ENCODE peak calls at places on chromosome 5, in eight cellular contexts. One of them, this sample, is unnamed.

GRCh38 chr5:154110054-154110453 is 71.3 kb downstream of the MFAP3 start:
- DNase-seq in IMR-90: no peak
- DNase-seq in lung: no peak
- DNase-seq in spleen: no peak
- DNase-seq in SK-N-MC: no peak
- DNase-seq in Karpas-422: peak
- DNase-seq in esophagus squamous epithelium: no peak
- DNase-seq in colonic mucosa: no peak
- DNase-seq in this sample: no peak

GRCh38 chr5:52605317-52605991 is 182.3 kb upstream of the ITGA1 start:
- DNase-seq in esophagus squamous epithelium: no peak
- DNase-seq in spleen: no peak
- DNase-seq in SK-N-MC: no peak
- DNase-seq in Karpas-422: no peak
- DNase-seq in IMR-90: no peak
- DNase-seq in colonic mucosa: no peak
- DNase-seq in lung: no peak
- DNase-seq in this sample: no peak

GRCh38 chr5:176533894-176534611 is 3.1 kb downstream of the RNF44 start:
- DNase-seq in IMR-90: peak
- DNase-seq in SK-N-MC: no peak
- DNase-seq in Karpas-422: peak
- DNase-seq in lung: no peak
- DNase-seq in esophagus squamous epithelium: no peak
- DNase-seq in spleen: peak
- DNase-seq in colonic mucosa: peak
- DNase-seq in this sample: peak

GRCh38 chr5:54608423-54609085 is 91.0 kb downstream of the SNX18 start:
- DNase-seq in IMR-90: peak
- DNase-seq in spleen: no peak
- DNase-seq in SK-N-MC: no peak
- DNase-seq in esophagus squamous epithelium: no peak
- DNase-seq in Karpas-422: no peak
- DNase-seq in lung: no peak
- DNase-seq in colonic mucosa: no peak
- DNase-seq in this sample: no peak

GRCh38 chr5:39117401-39117800 is 43.2 kb upstream of the RICTOR start:
- DNase-seq in SK-N-MC: no peak
- DNase-seq in spleen: no peak
- DNase-seq in lung: no peak
- DNase-seq in Karpas-422: no peak
- DNase-seq in colonic mucosa: no peak
- DNase-seq in IMR-90: peak
- DNase-seq in esophagus squamous epithelium: no peak
- DNase-seq in this sample: no peak

GRCh38 chr5:22754155-22754554 is 99.0 kb downstream of the CDH12 start:
- DNase-seq in colonic mucosa: no peak
- DNase-seq in lung: no peak
- DNase-seq in spleen: no peak
- DNase-seq in Karpas-422: no peak
- DNase-seq in IMR-90: no peak
- DNase-seq in esophagus squamous epithelium: no peak
- DNase-seq in SK-N-MC: no peak
- DNase-seq in this sample: no peak

GRCh38 chr5:157322581-157322980 is 56.7 kb downstream of the CYFIP2 start:
- DNase-seq in lung: no peak
- DNase-seq in IMR-90: no peak
- DNase-seq in Karpas-422: no peak
- DNase-seq in SK-N-MC: no peak
- DNase-seq in colonic mucosa: no peak
- DNase-seq in esophagus squamous epithelium: no peak
- DNase-seq in spleen: no peak
- DNase-seq in this sample: no peak

GRCh38 chr5:59097116-59097515 is 514.2 kb downstream of the RAB3C start:
- DNase-seq in spleen: no peak
- DNase-seq in Karpas-422: no peak
- DNase-seq in lung: no peak
- DNase-seq in esophagus squamous epithelium: no peak
- DNase-seq in SK-N-MC: no peak
- DNase-seq in IMR-90: peak
- DNase-seq in colonic mucosa: no peak
- DNase-seq in this sample: no peak

GRCh38 chr5:128237504-128237903 is 153.9 kb downstream of the SLC12A2 start:
- DNase-seq in esophagus squamous epithelium: no peak
- DNase-seq in Karpas-422: no peak
- DNase-seq in SK-N-MC: peak
- DNase-seq in spleen: no peak
- DNase-seq in colonic mucosa: no peak
- DNase-seq in IMR-90: peak
- DNase-seq in lung: no peak
- DNase-seq in this sample: no peak

GRCh38 chr5:57491369-57491965 is 8.9 kb upstream of the ACTBL2 start:
- DNase-seq in spleen: no peak
- DNase-seq in colonic mucosa: no peak
- DNase-seq in esophagus squamous epithelium: no peak
- DNase-seq in SK-N-MC: no peak
- DNase-seq in IMR-90: no peak
- DNase-seq in Karpas-422: no peak
- DNase-seq in lung: no peak
- DNase-seq in this sample: no peak

GRCh38 chr5:127671218-127671617 is 22.3 kb downstream of the CTXN3 start:
- DNase-seq in IMR-90: no peak
- DNase-seq in esophagus squamous epithelium: no peak
- DNase-seq in SK-N-MC: no peak
- DNase-seq in lung: no peak
- DNase-seq in colonic mucosa: no peak
- DNase-seq in spleen: no peak
- DNase-seq in Karpas-422: no peak
- DNase-seq in this sample: no peak

GRCh38 chr5:65029178-65029577 is 260.4 kb downstream of the CWC27 start:
- DNase-seq in spleen: no peak
- DNase-seq in IMR-90: peak
- DNase-seq in Karpas-422: no peak
- DNase-seq in esophagus squamous epithelium: no peak
- DNase-seq in colonic mucosa: no peak
- DNase-seq in SK-N-MC: no peak
- DNase-seq in lung: no peak
- DNase-seq in this sample: no peak

GRCh38 chr5:180849827-180850226 is 11.2 kb downstream of the ZFP62 start:
- DNase-seq in IMR-90: no peak
- DNase-seq in colonic mucosa: no peak
- DNase-seq in esophagus squamous epithelium: no peak
- DNase-seq in Karpas-422: no peak
- DNase-seq in spleen: no peak
- DNase-seq in SK-N-MC: no peak
- DNase-seq in lung: no peak
- DNase-seq in this sample: no peak

GRCh38 chr5:180853121-180853520 is 8.0 kb downstream of the ZFP62 start:
- DNase-seq in esophagus squamous epithelium: no peak
- DNase-seq in Karpas-422: no peak
- DNase-seq in spleen: no peak
- DNase-seq in colonic mucosa: no peak
- DNase-seq in SK-N-MC: no peak
- DNase-seq in IMR-90: no peak
- DNase-seq in lung: no peak
- DNase-seq in this sample: no peak

GRCh38 chr5:180852510-180852909 is 8.6 kb downstream of the ZFP62 start:
- DNase-seq in Karpas-422: no peak
- DNase-seq in lung: no peak
- DNase-seq in colonic mucosa: no peak
- DNase-seq in SK-N-MC: no peak
- DNase-seq in esophagus squamous epithelium: no peak
- DNase-seq in IMR-90: peak
- DNase-seq in spleen: no peak
- DNase-seq in this sample: no peak

GRCh38 chr5:180850434-180851078 is 10.5 kb downstream of the ZFP62 start:
- DNase-seq in colonic mucosa: no peak
- DNase-seq in Karpas-422: no peak
- DNase-seq in SK-N-MC: no peak
- DNase-seq in esophagus squamous epithelium: no peak
- DNase-seq in IMR-90: no peak
- DNase-seq in lung: no peak
- DNase-seq in spleen: no peak
- DNase-seq in this sample: no peak

GRCh38 chr5:180853522-180853921 is 7.6 kb downstream of the ZFP62 start:
- DNase-seq in lung: no peak
- DNase-seq in SK-N-MC: no peak
- DNase-seq in IMR-90: no peak
- DNase-seq in spleen: no peak
- DNase-seq in esophagus squamous epithelium: no peak
- DNase-seq in Karpas-422: no peak
- DNase-seq in colonic mucosa: no peak
- DNase-seq in this sample: no peak
- H3K4me3 ChIP-seq in lung: no peak
- H3K4me3 ChIP-seq in SK-N-MC: no peak
- H3K4me3 ChIP-seq in IMR-90: no peak
- H3K4me3 ChIP-seq in spleen: no peak
- H3K4me3 ChIP-seq in esophagus squamous epithelium: no peak
- H3K4me3 ChIP-seq in Karpas-422: no peak
- H3K4me3 ChIP-seq in colonic mucosa: no peak
- H3K4me3 ChIP-seq in this sample: no peak

GRCh38 chr5:88785396-88786216 is 97.4 kb downstream of the MEF2C start:
- DNase-seq in spleen: no peak
- DNase-seq in Karpas-422: no peak
- DNase-seq in lung: peak
- DNase-seq in SK-N-MC: peak
- DNase-seq in colonic mucosa: peak
- DNase-seq in esophagus squamous epithelium: no peak
- DNase-seq in IMR-90: peak
- DNase-seq in this sample: peak
- H3K4me3 ChIP-seq in spleen: no peak
- H3K4me3 ChIP-seq in Karpas-422: no peak
- H3K4me3 ChIP-seq in lung: no peak
- H3K4me3 ChIP-seq in SK-N-MC: peak
- H3K4me3 ChIP-seq in colonic mucosa: no peak
- H3K4me3 ChIP-seq in esophagus squamous epithelium: no peak
- H3K4me3 ChIP-seq in IMR-90: peak
- H3K4me3 ChIP-seq in this sample: peak

GRCh38 chr5:107275333-107275732 is 395.4 kb downstream of the EFNA5 start:
- DNase-seq in IMR-90: no peak
- DNase-seq in Karpas-422: no peak
- DNase-seq in lung: no peak
- DNase-seq in colonic mucosa: no peak
- DNase-seq in SK-N-MC: no peak
- DNase-seq in esophagus squamous epithelium: no peak
- DNase-seq in spleen: no peak
- DNase-seq in this sample: no peak

GRCh38 chr5:107274576-107274975 is 396.2 kb downstream of the EFNA5 start:
- DNase-seq in Karpas-422: no peak
- DNase-seq in spleen: no peak
- DNase-seq in esophagus squamous epithelium: no peak
- DNase-seq in SK-N-MC: no peak
- DNase-seq in IMR-90: peak
- DNase-seq in lung: no peak
- DNase-seq in colonic mucosa: no peak
- DNase-seq in this sample: no peak

GRCh38 chr5:107272509-107272908 is 398.2 kb downstream of the EFNA5 start:
- DNase-seq in colonic mucosa: no peak
- DNase-seq in IMR-90: no peak
- DNase-seq in Karpas-422: no peak
- DNase-seq in lung: no peak
- DNase-seq in spleen: no peak
- DNase-seq in SK-N-MC: no peak
- DNase-seq in esophagus squamous epithelium: no peak
- DNase-seq in this sample: no peak

GRCh38 chr5:107271682-107272350 is 398.9 kb downstream of the EFNA5 start:
- DNase-seq in esophagus squamous epithelium: no peak
- DNase-seq in lung: no peak
- DNase-seq in spleen: no peak
- DNase-seq in colonic mucosa: no peak
- DNase-seq in SK-N-MC: no peak
- DNase-seq in IMR-90: no peak
- DNase-seq in Karpas-422: no peak
- DNase-seq in this sample: no peak

GRCh38 chr5:107272954-107273353 is 397.8 kb downstream of the EFNA5 start:
- DNase-seq in SK-N-MC: no peak
- DNase-seq in Karpas-422: no peak
- DNase-seq in lung: no peak
- DNase-seq in colonic mucosa: no peak
- DNase-seq in esophagus squamous epithelium: no peak
- DNase-seq in IMR-90: no peak
- DNase-seq in spleen: no peak
- DNase-seq in this sample: no peak
- H3K4me3 ChIP-seq in SK-N-MC: no peak
- H3K4me3 ChIP-seq in Karpas-422: no peak
- H3K4me3 ChIP-seq in lung: no peak
- H3K4me3 ChIP-seq in colonic mucosa: no peak
- H3K4me3 ChIP-seq in esophagus squamous epithelium: no peak
- H3K4me3 ChIP-seq in IMR-90: no peak
- H3K4me3 ChIP-seq in spleen: no peak
- H3K4me3 ChIP-seq in this sample: no peak

GRCh38 chr5:307306-307705 is 14.2 kb upstream of the AHRR start:
- DNase-seq in lung: no peak
- DNase-seq in SK-N-MC: no peak
- DNase-seq in esophagus squamous epithelium: no peak
- DNase-seq in Karpas-422: no peak
- DNase-seq in IMR-90: no peak
- DNase-seq in colonic mucosa: no peak
- DNase-seq in spleen: no peak
- DNase-seq in this sample: no peak
- H3K4me3 ChIP-seq in lung: no peak
- H3K4me3 ChIP-seq in SK-N-MC: no peak
- H3K4me3 ChIP-seq in esophagus squamous epithelium: no peak
- H3K4me3 ChIP-seq in Karpas-422: no peak
- H3K4me3 ChIP-seq in IMR-90: no peak
- H3K4me3 ChIP-seq in colonic mucosa: no peak
- H3K4me3 ChIP-seq in spleen: no peak
- H3K4me3 ChIP-seq in this sample: no peak

GRCh38 chr5:15236911-15237508 is 263.0 kb upstream of the FBXL7 start:
- DNase-seq in spleen: no peak
- DNase-seq in IMR-90: no peak
- DNase-seq in esophagus squamous epithelium: no peak
- DNase-seq in Karpas-422: no peak
- DNase-seq in lung: no peak
- DNase-seq in colonic mucosa: no peak
- DNase-seq in SK-N-MC: no peak
- DNase-seq in this sample: no peak
- H3K4me3 ChIP-seq in spleen: no peak
- H3K4me3 ChIP-seq in IMR-90: no peak
- H3K4me3 ChIP-seq in esophagus squamous epithelium: no peak
- H3K4me3 ChIP-seq in Karpas-422: no peak
- H3K4me3 ChIP-seq in lung: no peak
- H3K4me3 ChIP-seq in colonic mucosa: no peak
- H3K4me3 ChIP-seq in SK-N-MC: no peak
- H3K4me3 ChIP-seq in this sample: no peak

GRCh38 chr5:102294996-102295395 is 1.1 kb downstream of the SLCO4C1 start:
- DNase-seq in IMR-90: no peak
- DNase-seq in lung: no peak
- DNase-seq in Karpas-422: no peak
- DNase-seq in colonic mucosa: no peak
- DNase-seq in SK-N-MC: peak
- DNase-seq in spleen: no peak
- DNase-seq in esophagus squamous epithelium: no peak
- DNase-seq in this sample: no peak
- H3K4me3 ChIP-seq in IMR-90: no peak
- H3K4me3 ChIP-seq in lung: peak
- H3K4me3 ChIP-seq in Karpas-422: no peak
- H3K4me3 ChIP-seq in colonic mucosa: no peak
- H3K4me3 ChIP-seq in SK-N-MC: no peak
- H3K4me3 ChIP-seq in spleen: peak
- H3K4me3 ChIP-seq in esophagus squamous epithelium: no peak
- H3K4me3 ChIP-seq in this sample: no peak